ENCODE peak calls at places on chromosomes 16 and 17, in four cellular contexts. One of them, this sample, is unnamed.

GRCh38 chr16:49637933-49638695 is 217.8 kb downstream of the ZNF423 start:
- DNase-seq in neural progenitor cell: no peak
- DNase-seq in GM12878: no peak
- DNase-seq in endothelial cell of umbilical vein: no peak
- DNase-seq in this sample: no peak

GRCh38 chr16:79272141-79272577 is 328.4 kb downstream of the MAF start:
- DNase-seq in neural progenitor cell: no peak
- DNase-seq in GM12878: no peak
- DNase-seq in endothelial cell of umbilical vein: no peak
- DNase-seq in this sample: no peak

GRCh38 chr16:55656695-55657092 is 906 bp downstream of the SLC6A2 start:
- DNase-seq in neural progenitor cell: no peak
- DNase-seq in GM12878: no peak
- DNase-seq in endothelial cell of umbilical vein: no peak
- DNase-seq in this sample: no peak

GRCh38 chr16:6672507-6672906 is 660.1 kb upstream of the RBFOX1 start:
- DNase-seq in neural progenitor cell: no peak
- DNase-seq in GM12878: no peak
- DNase-seq in endothelial cell of umbilical vein: no peak
- DNase-seq in this sample: no peak

GRCh38 chr16:3578610-3579551 is 1.7 kb upstream of the NLRC3 start:
- DNase-seq in neural progenitor cell: no peak
- DNase-seq in GM12878: peak; percentile 56
- DNase-seq in endothelial cell of umbilical vein: no peak
- DNase-seq in this sample: no peak

GRCh38 chr16:52296070-52296469 is 250.9 kb downstream of the TOX3 start:
- DNase-seq in neural progenitor cell: no peak
- DNase-seq in GM12878: no peak
- DNase-seq in endothelial cell of umbilical vein: no peak
- DNase-seq in this sample: no peak

GRCh38 chr16:15907863-15908478 is 19.6 kb upstream of the CEP20 start:
- DNase-seq in neural progenitor cell: peak; percentile 72
- DNase-seq in GM12878: peak; percentile 97
- DNase-seq in endothelial cell of umbilical vein: peak; percentile 38
- DNase-seq in this sample: peak; percentile 26

GRCh38 chr16:85458952-85459351 is 154.2 kb upstream of the GSE1 start:
- DNase-seq in neural progenitor cell: no peak
- DNase-seq in GM12878: no peak
- DNase-seq in endothelial cell of umbilical vein: no peak
- DNase-seq in this sample: no peak

GRCh38 chr17:30534938-30535921 is 58.0 kb downstream of the GOSR1 start:
- DNase-seq in neural progenitor cell: no peak
- DNase-seq in GM12878: no peak
- DNase-seq in endothelial cell of umbilical vein: no peak
- DNase-seq in this sample: no peak

GRCh38 chr17:73998246-73999220 is 204.9 kb upstream of the RPL38 start:
- DNase-seq in neural progenitor cell: peak; percentile 69
- DNase-seq in GM12878: no peak
- DNase-seq in endothelial cell of umbilical vein: no peak
- DNase-seq in this sample: peak; percentile 42

GRCh38 chr16:4915226-4915761 is 21.7 kb downstream of the PPL start:
- DNase-seq in neural progenitor cell: no peak
- DNase-seq in GM12878: no peak
- DNase-seq in endothelial cell of umbilical vein: no peak
- DNase-seq in this sample: peak; percentile 94

GRCh38 chr17:76501827-76502307 is 644 bp upstream of the RHBDF2 start:
- DNase-seq in neural progenitor cell: no peak
- DNase-seq in GM12878: no peak
- DNase-seq in endothelial cell of umbilical vein: no peak
- DNase-seq in this sample: no peak

GRCh38 chr17:48047113-48047740 is 932 bp upstream of the NFE2L1 start:
- DNase-seq in neural progenitor cell: peak; percentile 49
- DNase-seq in GM12878: no peak
- DNase-seq in endothelial cell of umbilical vein: no peak
- DNase-seq in this sample: no peak

GRCh38 chr16:3983081-3983520 is 102.6 kb upstream of the CREBBP start:
- DNase-seq in neural progenitor cell: peak; percentile 94
- DNase-seq in GM12878: no peak
- DNase-seq in endothelial cell of umbilical vein: peak; percentile 72
- DNase-seq in this sample: peak; percentile 67

GRCh38 chr16:75565640-75566039 is 539 bp upstream of the GABARAPL2 start:
- DNase-seq in neural progenitor cell: no peak
- DNase-seq in GM12878: no peak
- DNase-seq in endothelial cell of umbilical vein: no peak
- DNase-seq in this sample: no peak

GRCh38 chr17:75876938-75877751 is 1.2 kb downstream of the TRIM47 start:
- DNase-seq in neural progenitor cell: peak; percentile 40
- DNase-seq in GM12878: no peak
- DNase-seq in endothelial cell of umbilical vein: peak; percentile 98
- DNase-seq in this sample: peak; percentile 94

GRCh38 chr17:83113792-83114191 is 34.4 kb downstream of the METRNL start:
- DNase-seq in neural progenitor cell: no peak
- DNase-seq in GM12878: no peak
- DNase-seq in endothelial cell of umbilical vein: no peak
- DNase-seq in this sample: no peak

GRCh38 chr17:46984892-46985291 is 5.8 kb upstream of the RPRML start:
- DNase-seq in neural progenitor cell: no peak
- DNase-seq in GM12878: no peak
- DNase-seq in endothelial cell of umbilical vein: peak; percentile 80
- DNase-seq in this sample: no peak

GRCh38 chr17:65699459-65699858 is 138.0 kb upstream of the AXIN2 start:
- DNase-seq in neural progenitor cell: no peak
- DNase-seq in GM12878: no peak
- DNase-seq in endothelial cell of umbilical vein: no peak
- DNase-seq in this sample: no peak

GRCh38 chr16:69108905-69109252 is 3.4 kb downstream of the HAS3 start:
- DNase-seq in neural progenitor cell: no peak
- DNase-seq in GM12878: no peak
- DNase-seq in endothelial cell of umbilical vein: no peak
- DNase-seq in this sample: no peak

GRCh38 chr16:24094660-24095059 is 161.5 kb upstream of the CACNG3 start:
- DNase-seq in neural progenitor cell: no peak
- DNase-seq in GM12878: no peak
- DNase-seq in endothelial cell of umbilical vein: no peak
- DNase-seq in this sample: no peak

GRCh38 chr16:88703486-88704309 is 2.5 kb downstream of the RNF166 start:
- DNase-seq in neural progenitor cell: no peak
- DNase-seq in GM12878: no peak
- DNase-seq in endothelial cell of umbilical vein: peak; percentile 59
- DNase-seq in this sample: no peak

GRCh38 chr16:70711211-70711978 is 25.5 kb upstream of the MTSS2 start:
- DNase-seq in neural progenitor cell: no peak
- DNase-seq in GM12878: no peak
- DNase-seq in endothelial cell of umbilical vein: no peak
- DNase-seq in this sample: no peak

GRCh38 chr17:43372273-43372911 is 26.4 kb upstream of the ARL4D start:
- DNase-seq in neural progenitor cell: no peak
- DNase-seq in GM12878: peak; percentile 79
- DNase-seq in endothelial cell of umbilical vein: no peak
- DNase-seq in this sample: no peak

GRCh38 chr17:56131431-56131830 is 21.8 kb upstream of the ANKFN1 start:
- DNase-seq in neural progenitor cell: no peak
- DNase-seq in GM12878: no peak
- DNase-seq in endothelial cell of umbilical vein: no peak
- DNase-seq in this sample: no peak
- H3K27me3 ChIP-seq in neural progenitor cell: no peaks in the 10 kb centered on the region
- H3K27me3 ChIP-seq in GM12878: no peaks in the 10 kb centered on the region
- H3K27me3 ChIP-seq in endothelial cell of umbilical vein: peaks cover 10% of the 10 kb centered on the region
- H3K27me3 ChIP-seq in this sample: no peaks in the 10 kb centered on the region

GRCh38 chr17:28910534-28910933 is 7.7 kb upstream of the DHRS13 start:
- DNase-seq in neural progenitor cell: no peak
- DNase-seq in GM12878: no peak
- DNase-seq in endothelial cell of umbilical vein: no peak
- DNase-seq in this sample: no peak

GRCh38 chr17:28907052-28907438 is 4.2 kb upstream of the DHRS13 start:
- DNase-seq in neural progenitor cell: no peak
- DNase-seq in GM12878: no peak
- DNase-seq in endothelial cell of umbilical vein: no peak
- DNase-seq in this sample: no peak

GRCh38 chr17:28906276-28907051 is 3.6 kb upstream of the DHRS13 start:
- DNase-seq in neural progenitor cell: no peak
- DNase-seq in GM12878: no peak
- DNase-seq in endothelial cell of umbilical vein: no peak
- DNase-seq in this sample: no peak

GRCh38 chr17:28907709-28908475 is 5.0 kb upstream of the DHRS13 start:
- DNase-seq in neural progenitor cell: no peak
- DNase-seq in GM12878: no peak
- DNase-seq in endothelial cell of umbilical vein: no peak
- DNase-seq in this sample: peak; percentile 38

DNA sequence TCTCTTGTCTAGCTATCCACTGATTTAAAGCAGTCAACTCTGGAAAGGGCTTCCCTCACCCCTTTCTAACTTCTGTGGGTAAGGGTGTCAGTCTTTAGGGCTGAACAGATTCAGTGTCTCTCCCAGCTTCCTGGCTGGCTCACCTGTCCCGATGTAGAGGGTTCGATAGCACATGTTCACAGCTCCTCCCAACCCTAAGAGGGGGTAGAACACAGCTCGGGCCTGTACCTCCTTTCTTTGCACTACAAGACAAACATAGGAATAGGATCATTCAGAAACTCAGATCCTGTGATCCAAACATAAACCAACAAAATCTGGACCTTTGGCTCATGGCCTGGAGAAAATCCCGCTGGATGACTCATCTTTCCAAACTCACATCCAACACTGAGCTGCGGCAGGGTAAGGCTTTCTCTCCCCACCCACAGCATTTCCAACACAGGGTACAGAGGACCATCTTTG is 5.8 kb upstream of the DHRS13 start:
- DNase-seq in neural progenitor cell: no peak
- DNase-seq in GM12878: no peak
- DNase-seq in endothelial cell of umbilical vein: peak; percentile 83
- DNase-seq in this sample: peak; percentile 83
- H3K36me3 ChIP-seq in neural progenitor cell: peaks cover 6% of the 10 kb centered on the region
- H3K36me3 ChIP-seq in GM12878: peaks cover 51% of the 10 kb centered on the region
- H3K36me3 ChIP-seq in endothelial cell of umbilical vein: peaks cover 19% of the 10 kb centered on the region
- H3K36me3 ChIP-seq in this sample: peaks cover 43% of the 10 kb centered on the region

GRCh38 chr16:57329718-57330327 is 28.8 kb upstream of the CCL22 start:
- DNase-seq in neural progenitor cell: no peak
- DNase-seq in GM12878: no peak
- DNase-seq in endothelial cell of umbilical vein: no peak
- DNase-seq in this sample: no peak
- H2AFZ ChIP-seq in neural progenitor cell: no peak overlapping the region
- H2AFZ ChIP-seq in GM12878: no peak overlapping the region
- H2AFZ ChIP-seq in endothelial cell of umbilical vein: no peak overlapping the region
- H2AFZ ChIP-seq in this sample: no peak overlapping the region

GRCh38 chr16:65601781-65602180 is 479.9 kb upstream of the CDH11 start:
- DNase-seq in neural progenitor cell: no peak
- DNase-seq in GM12878: no peak
- DNase-seq in endothelial cell of umbilical vein: no peak
- DNase-seq in this sample: no peak

GRCh38 chr16:65600629-65601028 is 478.8 kb upstream of the CDH11 start:
- DNase-seq in neural progenitor cell: peak; percentile 9
- DNase-seq in GM12878: no peak
- DNase-seq in endothelial cell of umbilical vein: no peak
- DNase-seq in this sample: peak; percentile 25

GRCh38 chr16:65600046-65600445 is 478.2 kb upstream of the CDH11 start:
- DNase-seq in neural progenitor cell: peak; percentile 79
- DNase-seq in GM12878: no peak
- DNase-seq in endothelial cell of umbilical vein: no peak
- DNase-seq in this sample: no peak

GRCh38 chr16:65604771-65605170 is 482.9 kb upstream of the CDH11 start:
- DNase-seq in neural progenitor cell: no peak
- DNase-seq in GM12878: no peak
- DNase-seq in endothelial cell of umbilical vein: no peak
- DNase-seq in this sample: no peak
- H3K27me3 ChIP-seq in neural progenitor cell: no peaks in the 10 kb centered on the region
- H3K27me3 ChIP-seq in GM12878: no peaks in the 10 kb centered on the region
- H3K27me3 ChIP-seq in endothelial cell of umbilical vein: no peaks in the 10 kb centered on the region
- H3K27me3 ChIP-seq in this sample: no peaks in the 10 kb centered on the region